ENCODE peak calls at places on chromosomes 7 and 10, in eight cellular contexts. Z is ascending aorta, Y is BJ, T is glutamatergic neuron, O is nephron progenitor cell, N is HFFc6, E is GM23338, K is AG09309. W is an unnamed sample.

GRCh38 chr7:139680676-139681462 is 96.9 kb downstream of the HIPK2 start:
- DNase-seq in Z (peak; percentile 94), Y (peak; percentile 77), T (no peak), O (no peak), N (peak; percentile 95), E (no peak), K (peak; percentile 89), W (no peak)

GRCh38 chr7:28840515-28841125 is 117.5 kb downstream of the TRIL start:
- DNase-seq in Z (no peak), Y (no peak), T (no peak), O (no peak), N (peak; percentile 12), E (peak; percentile 58), K (no peak), W (no peak)

GRCh38 chr7:134246347-134246746 is 70.4 kb downstream of the SLC35B4 start:
- DNase-seq in Z (no peak), Y (no peak), T (no peak), O (no peak), N (no peak), E (no peak), K (no peak), W (no peak)

GRCh38 chr10:17737021-17737965 is 14.7 kb upstream of the TMEM236 start:
- DNase-seq in Z (no peak), Y (no peak), T (no peak), O (no peak), N (peak; percentile 47), E (peak; percentile 71), K (no peak), W (no peak)

GRCh38 chr7:51789494-51789893 is 472.9 kb upstream of the COBL start:
- DNase-seq in Z (no peak), Y (no peak), T (no peak), O (no peak), N (no peak), E (peak; percentile 70), K (no peak), W (no peak)

GRCh38 chr10:67211680-67212079 is 285.8 kb downstream of the LRRTM3 start:
- DNase-seq in Z (no peak), Y (no peak), T (no peak), O (no peak), N (no peak), E (no peak), K (no peak), W (no peak)

GRCh38 chr10:6694447-6695155 is 114.5 kb upstream of the PRKCQ start:
- DNase-seq in Z (no peak), Y (no peak), T (no peak), O (no peak), N (peak; percentile 68), E (no peak), K (no peak), W (no peak)

GRCh38 chr10:34232481-34232880 is 582.6 kb downstream of the PARD3 start:
- DNase-seq in Z (no peak), Y (no peak), T (no peak), O (no peak), N (no peak), E (no peak), K (no peak), W (no peak)

GRCh38 chr10:14060320-14061070 is 270.2 kb downstream of the FRMD4A start:
- DNase-seq in Z (no peak), Y (no peak), T (no peak), O (no peak), N (no peak), E (no peak), K (no peak), W (no peak)

GRCh38 chr10:93076871-93077270 is 3.2 kb downstream of the CYP26A1 start:
- DNase-seq in Z (no peak), Y (no peak), T (no peak), O (no peak), N (no peak), E (no peak), K (no peak), W (no peak)

GRCh38 chr10:1598393-1599153 is 138.8 kb downstream of the ADARB2 start:
- DNase-seq in Z (no peak), Y (no peak), T (no peak), O (no peak), N (no peak), E (no peak), K (no peak), W (no peak)

GRCh38 chr7:87148332-87148955 is 3.8 kb upstream of the DMTF1 start:
- DNase-seq in Z (no peak), Y (no peak), T (no peak), O (no peak), N (peak; percentile 37), E (peak; percentile 65), K (no peak), W (no peak)

GRCh38 chr7:157271991-157272324 is 64.8 kb upstream of the DNAJB6 start:
- DNase-seq in Z (peak; percentile 95), Y (peak; percentile 84), T (no peak), O (no peak), N (peak; percentile 95), E (no peak), K (peak; percentile 89), W (no peak)

GRCh38 chr10:77348082-77348481 is 289.5 kb downstream of the KCNMA1 start:
- DNase-seq in Z (no peak), Y (no peak), T (no peak), O (no peak), N (peak; percentile 18), E (no peak), K (no peak), W (no peak)

GRCh38 chr7:106868364-106868763 is 3.3 kb downstream of the PIK3CG start:
- DNase-seq in Z (no peak), Y (no peak), T (no peak), O (no peak), N (no peak), E (no peak), K (no peak), W (no peak)

GRCh38 chr10:117261501-117261900 is 20.6 kb downstream of the SLC18A2 start:
- DNase-seq in Z (no peak), Y (no peak), T (no peak), O (no peak), N (no peak), E (no peak), K (no peak), W (no peak)

GRCh38 chr10:19412531-19412930 is 363.9 kb downstream of the MALRD1 start:
- DNase-seq in Z (no peak), Y (no peak), T (no peak), O (peak; percentile 8), N (peak; percentile 1), E (peak; percentile 79), K (no peak), W (no peak)
- TF ChIP-seq CTCF in Z (no peak), Y (peak; percentile 15), T (peak; percentile 65), O (peak; percentile 56), N (peak; percentile 65), E (peak; percentile 84), K (peak; percentile 18), W (peak; percentile 72)

GRCh38 chr7:126302639-126303038 is 950.1 kb downstream of the GRM8 start:
- DNase-seq in Z (no peak), Y (no peak), T (no peak), O (no peak), N (no peak), E (peak; percentile 10), K (no peak), W (no peak)
- TF ChIP-seq CTCF in Z (no peak), Y (no peak), T (peak; percentile 52), O (no peak), N (no peak), E (no peak), K (no peak), W (peak; percentile 36)

DNA sequence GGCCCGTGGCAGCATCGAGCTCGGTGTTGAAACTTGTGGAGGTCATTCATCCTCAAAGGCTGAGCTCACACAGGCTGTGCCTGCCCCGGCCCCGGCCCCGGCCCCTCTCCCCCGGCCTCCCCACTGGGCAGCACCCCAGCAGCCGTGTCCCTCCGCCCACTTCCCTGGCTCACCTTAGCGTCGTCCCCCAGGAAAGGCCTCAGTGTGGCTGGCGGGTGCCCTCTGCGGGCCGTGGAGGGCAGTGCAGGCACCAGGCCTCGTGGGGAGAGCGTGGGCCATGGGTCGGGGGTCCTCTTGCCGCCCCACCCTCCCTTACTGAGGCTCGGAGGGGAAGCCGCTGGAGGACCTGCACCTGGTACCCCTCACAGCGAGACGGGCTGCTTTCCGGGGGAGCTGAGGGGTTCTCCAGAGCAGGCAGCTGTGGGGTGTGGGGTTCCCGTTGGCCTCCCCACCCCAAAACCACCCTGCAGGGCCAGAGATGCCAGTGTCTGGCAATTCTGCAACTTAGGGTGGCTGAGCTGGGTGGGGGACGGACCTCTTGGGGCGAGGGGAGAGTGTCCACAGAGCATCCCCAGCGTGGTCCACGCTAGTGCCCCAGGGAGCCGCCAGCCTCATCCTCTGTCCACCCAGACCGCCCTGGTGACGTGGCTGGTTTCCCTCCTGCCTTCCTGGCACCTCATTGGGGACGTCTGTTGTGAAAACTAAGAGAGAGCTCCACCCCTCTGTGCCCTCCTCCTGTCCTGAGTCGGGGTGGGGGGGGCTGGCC is 44.2 kb upstream of the DPYSL4 start:
- DNase-seq in Z (no peak), Y (no peak), T (peak; percentile 74), O (peak; percentile 80), N (no peak), E (peak; percentile 60), K (no peak), W (peak; percentile 65)
- TF ChIP-seq CTCF in Z (peak; percentile 20), Y (peak; percentile 88), T (peak; percentile 90), O (peak; percentile 93), N (peak; percentile 86), E (peak; percentile 94), K (peak; percentile 80), W (peak; percentile 86)

GRCh38 chr7:98753176-98753575 is 116.6 kb downstream of the TMEM130 start:
- DNase-seq in Z (no peak), Y (no peak), T (no peak), O (no peak), N (no peak), E (no peak), K (no peak), W (no peak)

GRCh38 chr7:98754041-98754479 is 115.8 kb downstream of the TMEM130 start:
- DNase-seq in Z (no peak), Y (no peak), T (peak; percentile 33), O (no peak), N (peak; percentile 19), E (peak; percentile 91), K (no peak), W (no peak)

GRCh38 chr7:98760201-98760651 is 109.6 kb downstream of the TMEM130 start:
- DNase-seq in Z (peak; percentile 88), Y (peak; percentile 27), T (no peak), O (no peak), N (peak; percentile 13), E (no peak), K (peak; percentile 39), W (no peak)

GRCh38 chr7:98758157-98758556 is 111.7 kb downstream of the TMEM130 start:
- DNase-seq in Z (no peak), Y (no peak), T (no peak), O (no peak), N (no peak), E (no peak), K (no peak), W (no peak)

DNA sequence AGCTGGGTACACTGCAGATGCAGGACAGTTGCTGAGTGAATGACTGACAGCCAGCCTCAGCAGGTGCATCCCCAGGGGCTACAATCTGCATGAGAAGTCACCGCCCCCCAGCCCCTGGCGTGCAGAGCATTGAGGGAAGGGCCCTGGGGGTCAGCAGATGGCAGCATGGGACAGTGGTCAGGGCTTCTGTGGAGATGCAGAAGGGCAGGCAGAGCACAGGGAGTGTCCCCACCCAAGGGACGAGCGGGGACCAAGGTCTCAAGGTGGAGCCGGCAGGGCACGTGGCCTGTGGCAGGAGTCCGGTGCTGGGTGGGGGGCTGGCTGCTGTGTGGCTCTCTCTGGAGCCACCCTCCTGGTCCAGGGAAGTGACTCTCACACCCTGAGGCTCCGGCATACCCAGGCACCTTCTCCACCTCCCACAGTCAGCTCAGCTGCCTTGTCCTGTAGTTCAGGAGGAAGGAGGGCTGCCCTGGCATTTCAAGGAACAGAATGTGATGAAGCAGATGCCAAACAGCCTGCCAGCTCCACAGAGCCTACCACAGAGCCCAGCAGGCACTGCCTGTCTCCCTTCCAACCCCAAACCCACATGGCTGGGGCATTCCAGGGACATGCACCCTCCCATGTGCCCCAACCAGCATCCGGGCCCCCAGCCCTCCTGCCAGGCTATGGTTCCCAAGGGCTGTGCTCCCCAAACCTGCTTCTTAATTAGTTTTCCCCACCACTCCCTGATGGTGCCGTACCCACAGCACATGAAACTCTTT is 114.5 kb downstream of the TMEM130 start:
- DNase-seq in Z (peak; percentile 77), Y (no peak), T (peak; percentile 51), O (no peak), N (no peak), E (peak; percentile 44), K (no peak), W (no peak)
- TF ChIP-seq CTCF in Z (peak; percentile 20), Y (no peak), T (no peak), O (no peak), N (no peak), E (peak; percentile 86), K (no peak), W (no peak)